ENCODE peak calls at places on chromosomes 13 and 19, in seven cellular contexts. E is neural progenitor cell, D is heart left ventricle, P is GM23248, S is IMR-90, K is tibial artery, Y is uterus. O is an unnamed sample. For H3K4me1 and H3K9me3, the result is how much of the 10 kb centered on the place peaks cover.

GRCh38 chr19:19956431-19957075 is 55.8 kb downstream of the ZNF93 start:
- DNase-seq in E (peak), D (no peak), P (no peak), S (no peak), K (no peak), Y (no peak), O (no peak)

GRCh38 chr13:73421310-73421912 is 362.6 kb downstream of the KLF5 start:
- DNase-seq in E (no peak), D (no peak), P (peak), S (peak), K (no peak), Y (no peak), O (no peak)

GRCh38 chr13:73390100-73390499 is 331.3 kb downstream of the KLF5 start:
- DNase-seq in E (no peak), D (no peak), P (no peak), S (no peak), K (no peak), Y (no peak), O (no peak)

GRCh38 chr19:32519023-32519422 is 62.0 kb upstream of the PDCD5 start:
- DNase-seq in E (no peak), D (no peak), P (no peak), S (no peak), K (no peak), Y (no peak), O (no peak)

GRCh38 chr19:11737964-11738745 is 591 bp downstream of the ZNF823 start:
- DNase-seq in E (peak), D (peak), P (peak), S (peak), K (peak), Y (peak), O (peak)

GRCh38 chr13:101618440-101619187 is 166.1 kb downstream of the ITGBL1 start:
- DNase-seq in E (no peak), D (no peak), P (no peak), S (no peak), K (no peak), Y (no peak), O (no peak)

GRCh38 chr19:37007587-37008220 is 70.5 kb upstream of the ZNF420 start:
- DNase-seq in E (no peak), D (peak), P (peak), S (no peak), K (no peak), Y (no peak), O (peak)

GRCh38 chr13:83498045-83498444 is 384.2 kb downstream of the SLITRK1 start:
- DNase-seq in E (no peak), D (no peak), P (no peak), S (no peak), K (no peak), Y (no peak), O (no peak)

GRCh38 chr13:113906566-113906965 is 42.7 kb upstream of the GAS6 start:
- DNase-seq in E (no peak), D (no peak), P (peak), S (no peak), K (peak), Y (no peak), O (peak)

GRCh38 chr19:56639217-56639616 is 3.7 kb upstream of the SMIM17 start:
- DNase-seq in E (peak), D (no peak), P (peak), S (peak), K (no peak), Y (no peak), O (no peak)

GRCh38 chr13:94182185-94182761 is 297.2 kb downstream of the DCT start:
- DNase-seq in E (no peak), D (no peak), P (no peak), S (no peak), K (no peak), Y (no peak), O (no peak)

GRCh38 chr13:83019986-83020385 is 862.3 kb downstream of the SLITRK1 start:
- DNase-seq in E (no peak), D (no peak), P (no peak), S (no peak), K (no peak), Y (no peak), O (no peak)

GRCh38 chr13:49497272-49497671 is 1.5 kb downstream of the PHF11 start:
- DNase-seq in E (no peak), D (no peak), P (no peak), S (no peak), K (no peak), Y (no peak), O (no peak)

GRCh38 chr13:34308725-34309124 is 490.8 kb downstream of the RFC3 start:
- DNase-seq in E (no peak), D (no peak), P (peak), S (no peak), K (no peak), Y (no peak), O (no peak)

GRCh38 chr13:24341439-24341838 is 32.1 kb downstream of the C1QTNF9 start:
- DNase-seq in E (no peak), D (no peak), P (peak), S (peak), K (no peak), Y (no peak), O (no peak)

GRCh38 chr13:82962422-82962821 is 919.9 kb downstream of the SLITRK1 start:
- DNase-seq in E (no peak), D (no peak), P (no peak), S (no peak), K (no peak), Y (no peak), O (no peak)

GRCh38 chr19:39599116-39599515 is 3.2 kb upstream of the LGALS13 start:
- DNase-seq in E (peak), D (no peak), P (peak), S (peak), K (no peak), Y (no peak), O (no peak)

GRCh38 chr19:35419046-35419445 is 29.0 kb upstream of the FFAR2 start:
- DNase-seq in E (no peak), D (no peak), P (no peak), S (no peak), K (no peak), Y (no peak), O (no peak)

GRCh38 chr19:50777830-50778303 is 7.6 kb downstream of the GPR32 start:
- DNase-seq in E (peak), D (no peak), P (peak), S (peak), K (no peak), Y (no peak), O (no peak)

GRCh38 chr13:113981201-113981605 is 7.3 kb upstream of the C13orf46 start:
- DNase-seq in E (no peak), D (peak), P (peak), S (no peak), K (peak), Y (no peak), O (peak)

GRCh38 chr13:20101467-20102316 is 59.2 kb downstream of the GJA3 start:
- DNase-seq in E (no peak), D (no peak), P (no peak), S (no peak), K (no peak), Y (no peak), O (no peak)

GRCh38 chr19:37989855-37990254 is 82.8 kb downstream of the SIPA1L3 start:
- DNase-seq in E (peak), D (no peak), P (no peak), S (no peak), K (no peak), Y (no peak), O (peak)

GRCh38 chr13:45063261-45063870 is 56.9 kb upstream of the GTF2F2 start:
- DNase-seq in E (no peak), D (no peak), P (peak), S (peak), K (no peak), Y (no peak), O (no peak)

GRCh38 chr13:97853550-97853949 is 99.9 kb upstream of the IPO5 start:
- DNase-seq in E (no peak), D (no peak), P (peak), S (peak), K (no peak), Y (no peak), O (no peak)

GRCh38 chr19:41577144-41577830 is 1.3 kb downstream of the CEACAM21 start:
- DNase-seq in E (no peak), D (no peak), P (no peak), S (no peak), K (no peak), Y (no peak), O (no peak)

GRCh38 chr13:46146898-46147297 is 35.1 kb downstream of the LCP1 start:
- DNase-seq in E (peak), D (no peak), P (peak), S (no peak), K (no peak), Y (no peak), O (no peak)

GRCh38 chr19:44723952-44724319 is 24.6 kb upstream of the BCL3 start:
- DNase-seq in E (peak), D (peak), P (peak), S (peak), K (peak), Y (peak), O (peak)

GRCh38 chr19:3547301-3547731 is 8.3 kb downstream of the TEKTIP1 start:
- DNase-seq in E (peak), D (no peak), P (peak), S (no peak), K (peak), Y (no peak), O (no peak)

GRCh38 chr19:28217064-28217463 is 995.9 kb downstream of the UQCRFS1 start:
- DNase-seq in E (peak), D (no peak), P (no peak), S (no peak), K (no peak), Y (no peak), O (no peak)

GRCh38 chr19:31266196-31266595 is 83.0 kb downstream of the TSHZ3 start:
- DNase-seq in E (no peak), D (no peak), P (no peak), S (no peak), K (peak), Y (no peak), O (no peak)

GRCh38 chr19:58003153-58003828 is 671 bp upstream of the ZNF606 start:
- DNase-seq in E (no peak), D (no peak), P (peak), S (no peak), K (no peak), Y (no peak), O (no peak)

GRCh38 chr13:102642475-102642874 is 45.7 kb downstream of the TPP2 start:
- DNase-seq in E (no peak), D (peak), P (no peak), S (no peak), K (peak), Y (no peak), O (peak)

GRCh38 chr13:105050696-105051095 is 1484.8 kb downstream of the EFNB2 start:
- DNase-seq in E (no peak), D (no peak), P (no peak), S (peak), K (no peak), Y (no peak), O (no peak)

GRCh38 chr13:79481685-79482052 is 714 bp downstream of the NDFIP2 start:
- DNase-seq in E (no peak), D (no peak), P (peak), S (no peak), K (no peak), Y (no peak), O (no peak)

GRCh38 chr13:113205428-113205931 is 3.0 kb downstream of the PCID2 start:
- DNase-seq in E (no peak), D (no peak), P (peak), S (peak), K (no peak), Y (no peak), O (no peak)

GRCh38 chr19:1852729-1853128 is 4.4 kb upstream of the REXO1 start:
- DNase-seq in E (no peak), D (no peak), P (no peak), S (no peak), K (no peak), Y (no peak), O (no peak)

GRCh38 chr19:1853295-1854031 is 5.2 kb upstream of the REXO1 start:
- DNase-seq in E (peak), D (peak), P (peak), S (peak), K (peak), Y (no peak), O (peak)

GRCh38 chr19:1850809-1851544 is 2.7 kb upstream of the REXO1 start:
- DNase-seq in E (no peak), D (no peak), P (no peak), S (no peak), K (no peak), Y (no peak), O (no peak)

GRCh38 chr19:1852294-1852646 is 4.0 kb upstream of the REXO1 start:
- DNase-seq in E (no peak), D (peak), P (no peak), S (no peak), K (no peak), Y (no peak), O (no peak)

GRCh38 chr19:1851581-1852293 is 3.5 kb upstream of the REXO1 start:
- DNase-seq in E (no peak), D (peak), P (no peak), S (no peak), K (no peak), Y (no peak), O (no peak)
- H3K4me1 ChIP-seq in E (under half), D (half or more), P (under half), S (under half), K (half or more), Y (under half), O (under half)

DNA sequence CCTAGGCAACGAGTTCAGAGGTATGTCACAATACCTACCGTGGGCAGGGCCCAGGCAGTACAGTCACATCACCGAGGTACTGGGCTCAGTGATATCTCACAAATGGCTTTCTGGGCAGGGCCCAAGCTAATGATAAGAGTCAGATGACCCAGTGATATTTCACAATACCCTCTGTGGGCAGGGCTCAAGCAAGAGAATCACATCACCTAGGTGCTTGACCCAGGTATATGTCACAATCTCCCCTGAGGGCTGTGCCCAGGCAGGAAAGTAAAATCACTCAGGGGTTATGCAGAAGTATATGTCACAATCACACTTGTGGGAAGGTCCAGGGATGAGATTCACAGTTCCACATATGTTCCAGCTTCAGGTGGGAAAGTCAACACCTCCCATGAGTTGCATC is 45.3 kb downstream of the ZNF729 start:
- DNase-seq in E (no peak), D (no peak), P (no peak), S (no peak), K (no peak), Y (no peak), O (no peak)
- H3K9me3 ChIP-seq in E (under half), D (under half), P (under half), S (under half), K (under half), Y (under half), O (under half)

GRCh38 chr13:41311607-41312500 is 787 bp downstream of the NAA16 start:
- DNase-seq in E (peak), D (peak), P (peak), S (peak), K (peak), Y (peak), O (peak)

GRCh38 chr13:41313659-41314197 is 2.7 kb downstream of the NAA16 start:
- DNase-seq in E (no peak), D (no peak), P (no peak), S (no peak), K (no peak), Y (no peak), O (no peak)

GRCh38 chr13:41317243-41317642 is 6.2 kb downstream of the NAA16 start:
- DNase-seq in E (no peak), D (no peak), P (no peak), S (no peak), K (no peak), Y (no peak), O (no peak)

GRCh38 chr13:41313117-41313516 is 2.0 kb downstream of the NAA16 start:
- DNase-seq in E (peak), D (no peak), P (no peak), S (no peak), K (no peak), Y (no peak), O (no peak)

GRCh38 chr13:41315466-41316047 is 4.5 kb downstream of the NAA16 start:
- DNase-seq in E (no peak), D (no peak), P (peak), S (peak), K (no peak), Y (no peak), O (no peak)
- H3K4me3 ChIP-seq in E (peak), D (no peak), P (peak), S (no peak), K (no peak), Y (no peak), O (no peak)

GRCh38 chr19:15869873-15870272 is 28.0 kb downstream of the CYP4F2 start:
- DNase-seq in E (no peak), D (no peak), P (no peak), S (no peak), K (no peak), Y (no peak), O (no peak)
- H3K4me1 ChIP-seq in E (under half), D (under half), P (under half), S (under half), K (under half), Y (under half), O (under half)

DNA sequence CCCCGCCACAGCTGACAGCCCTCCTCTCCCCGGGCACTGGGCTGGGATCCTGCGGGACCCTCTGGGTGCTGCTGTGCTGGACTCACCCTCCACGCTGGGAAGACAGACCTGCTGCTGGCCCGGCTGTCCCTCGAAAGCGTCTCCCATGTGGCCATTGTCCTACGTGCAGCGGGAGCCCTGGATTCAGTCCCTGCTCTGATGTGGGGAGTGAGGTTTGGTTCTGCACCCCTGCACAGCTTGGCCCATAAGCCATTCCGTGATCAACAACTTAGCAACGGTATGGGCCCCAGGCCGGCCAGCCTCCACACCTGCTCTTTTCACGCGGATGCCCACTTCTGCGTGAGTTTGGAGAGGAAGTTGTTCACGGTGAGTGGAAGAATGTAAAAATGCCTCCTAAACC is 195.2 kb downstream of the TEX29 start:
- DNase-seq in E (no peak), D (peak), P (no peak), S (no peak), K (no peak), Y (no peak), O (no peak)
- H3K9me3 ChIP-seq in E (under half), D (under half), P (under half), S (half or more), K (under half), Y (under half), O (under half)

GRCh38 chr19:2034729-2035589 is 16.1 kb downstream of the MKNK2 start:
- DNase-seq in E (peak), D (peak), P (peak), S (peak), K (no peak), Y (no peak), O (peak)
- H3K4me3 ChIP-seq in E (no peak), D (peak), P (no peak), S (no peak), K (no peak), Y (no peak), O (no peak)

DNA sequence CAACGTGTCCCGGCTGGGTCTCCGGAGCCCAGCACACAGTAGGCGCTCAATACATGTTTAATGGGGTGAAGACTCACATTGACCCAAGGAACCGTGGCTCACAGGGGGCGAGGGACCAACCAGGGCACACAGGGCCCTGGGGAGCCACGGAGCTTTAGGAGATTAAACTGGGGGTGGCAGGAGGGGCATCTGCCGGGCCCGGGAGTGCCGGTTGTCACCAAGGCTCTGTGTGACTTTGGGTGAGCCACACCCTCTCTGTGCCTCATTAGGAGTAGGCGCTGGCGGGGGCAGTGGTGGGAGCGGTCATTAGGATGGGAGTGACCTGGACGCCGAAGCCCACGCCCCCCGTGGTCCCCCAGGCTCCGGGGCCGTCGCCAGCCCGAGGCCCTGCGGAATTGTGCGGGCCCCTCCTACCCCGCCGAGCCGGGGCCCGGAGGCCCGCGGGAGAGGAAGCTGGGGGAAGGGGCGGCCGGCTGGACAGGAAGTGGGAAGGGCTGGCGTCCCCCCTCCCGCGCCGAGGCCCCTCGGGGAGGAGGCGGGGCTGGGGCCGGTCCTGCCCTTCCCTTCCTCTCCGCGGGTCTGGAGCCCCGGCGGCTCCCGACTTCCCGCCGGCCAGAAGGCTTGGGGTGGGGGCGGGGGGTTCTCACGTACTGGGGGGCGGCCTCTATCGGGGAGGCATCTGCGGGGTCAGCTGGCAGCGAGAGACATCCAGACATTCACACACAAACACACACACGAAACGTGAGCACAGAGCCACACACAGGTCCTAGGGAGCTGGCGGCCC is 1.8 kb upstream of the SSBP4 start:
- DNase-seq in E (peak), D (peak), P (peak), S (peak), K (peak), Y (peak), O (no peak)
- H3K4me1 ChIP-seq in E (under half), D (half or more), P (half or more), S (under half), K (half or more), Y (under half), O (under half)